ENCODE peak calls at places on chromosomes 6 and 20, in nine cellular contexts. Z, I, U, L, V, Q, M, P and W are unnamed samples. For H3K4me1, the result is how much of the 10 kb centered on the place peaks cover.

GRCh38 chr6:129686941-129687627 is 22.9 kb downstream of the ARHGAP18 start:
- DNase-seq in Z (no peak), I (no peak), U (no peak), L (peak), V (no peak), Q (no peak), M (no peak), P (no peak), W (no peak)

GRCh38 chr6:161949531-161949930 is 675.7 kb upstream of the AGPAT4 start:
- DNase-seq in Z (no peak), I (no peak), U (no peak), L (peak), V (no peak), Q (no peak), M (no peak), P (no peak), W (no peak)

GRCh38 chr6:11772109-11772830 is 6.3 kb downstream of the ADTRP start:
- DNase-seq in Z (no peak), I (peak), U (no peak), L (peak), V (no peak), Q (no peak), M (peak), P (no peak), W (no peak)

GRCh38 chr6:26185004-26185403 is 97.8 kb downstream of the HFE start:
- DNase-seq in Z (no peak), I (no peak), U (no peak), L (no peak), V (no peak), Q (no peak), M (no peak), P (no peak), W (no peak)

GRCh38 chr6:107711953-107712522 is 112.1 kb downstream of the SCML4 start:
- DNase-seq in Z (no peak), I (no peak), U (no peak), L (no peak), V (no peak), Q (no peak), M (no peak), P (no peak), W (no peak)

GRCh38 chr6:43054206-43054943 is 724 bp upstream of the CUL7 start:
- DNase-seq in Z (no peak), I (no peak), U (no peak), L (peak), V (no peak), Q (no peak), M (no peak), P (no peak), W (no peak)

GRCh38 chr6:64580346-64580745 is 944.7 kb downstream of the PHF3 start:
- DNase-seq in Z (no peak), I (no peak), U (no peak), L (peak), V (no peak), Q (no peak), M (no peak), P (no peak), W (no peak)

GRCh38 chr6:168095741-168096250 is 16.8 kb upstream of the FRMD1 start:
- DNase-seq in Z (peak), I (no peak), U (no peak), L (no peak), V (no peak), Q (no peak), M (peak), P (peak), W (no peak)

GRCh38 chr6:100084301-100085161 is 90.5 kb upstream of the MCHR2 start:
- DNase-seq in Z (no peak), I (no peak), U (no peak), L (peak), V (no peak), Q (no peak), M (no peak), P (no peak), W (no peak)

GRCh38 chr20:47727909-47728361 is 57.3 kb downstream of the SULF2 start:
- DNase-seq in Z (no peak), I (no peak), U (no peak), L (no peak), V (no peak), Q (no peak), M (no peak), P (no peak), W (no peak)

GRCh38 chr20:63589261-63590217 is 15.5 kb upstream of the HELZ2 start:
- DNase-seq in Z (peak), I (no peak), U (no peak), L (no peak), V (no peak), Q (no peak), M (peak), P (peak), W (no peak)

GRCh38 chr6:54244430-54244829 is 63.8 kb upstream of the TINAG start:
- DNase-seq in Z (no peak), I (peak), U (no peak), L (peak), V (no peak), Q (no peak), M (no peak), P (no peak), W (no peak)

GRCh38 chr6:92122746-92123145 is 1296.6 kb downstream of the EPHA7 start:
- DNase-seq in Z (no peak), I (no peak), U (no peak), L (no peak), V (no peak), Q (no peak), M (no peak), P (no peak), W (peak)

GRCh38 chr6:46274502-46274901 is 103.7 kb upstream of the ENPP5 start:
- DNase-seq in Z (no peak), I (no peak), U (no peak), L (no peak), V (no peak), Q (no peak), M (no peak), P (no peak), W (no peak)

DNA sequence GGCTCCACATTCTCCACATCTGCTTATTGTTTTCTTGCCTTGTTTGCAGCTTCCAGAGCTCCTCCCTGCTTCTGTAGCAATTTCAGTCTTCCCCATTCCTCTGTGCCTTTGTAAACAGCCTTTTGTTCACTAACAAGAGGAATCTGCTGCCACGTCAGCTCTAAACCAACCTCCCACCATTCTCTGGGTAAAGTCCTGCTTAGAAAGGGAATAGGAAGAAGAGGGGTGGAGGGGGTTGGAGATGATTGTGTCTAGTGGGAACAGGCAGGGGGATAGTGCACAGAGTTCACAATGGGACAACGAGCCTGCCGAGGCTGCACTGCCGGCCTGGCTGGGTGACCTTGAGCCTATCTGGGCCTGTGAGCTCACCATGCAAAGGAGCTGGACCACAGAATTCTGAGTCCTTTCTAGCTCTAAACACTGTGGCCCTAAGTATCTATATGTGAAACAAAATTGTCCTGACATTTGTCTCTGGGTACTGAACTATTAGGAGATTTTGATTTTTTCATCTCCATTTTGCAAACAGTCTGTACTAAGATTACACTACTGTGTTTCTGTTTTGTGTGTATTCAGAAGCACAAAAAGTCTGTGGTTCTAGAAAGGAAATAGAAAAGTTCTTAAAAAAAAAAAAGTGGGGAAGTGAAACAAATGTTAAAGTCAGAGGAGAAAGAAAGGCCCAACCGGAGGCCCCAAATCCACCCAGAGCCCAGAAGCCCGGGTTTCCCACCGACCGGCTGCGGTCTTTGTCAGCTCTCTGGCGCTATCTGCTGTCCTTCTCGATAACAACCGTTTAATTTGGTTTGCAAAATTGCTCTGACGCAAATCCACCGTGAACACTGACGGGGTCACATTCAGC is 1.4 kb upstream of the PRND start:
- DNase-seq in Z (peak), I (peak), U (peak), L (peak), V (peak), Q (peak), M (no peak), P (peak), W (peak)
- H3K4me3 ChIP-seq in Z (no peak), I (peak), U (no peak), L (no peak), V (no peak), Q (no peak), M (no peak), P (no peak), W (no peak)

GRCh38 chr6:15282334-15282733 is 36.5 kb downstream of the JARID2 start:
- DNase-seq in Z (no peak), I (no peak), U (no peak), L (no peak), V (no peak), Q (no peak), M (no peak), P (no peak), W (no peak)

GRCh38 chr6:15280023-15280422 is 34.2 kb downstream of the JARID2 start:
- DNase-seq in Z (no peak), I (no peak), U (no peak), L (peak), V (no peak), Q (no peak), M (no peak), P (no peak), W (no peak)

GRCh38 chr6:15279047-15279661 is 33.3 kb downstream of the JARID2 start:
- DNase-seq in Z (no peak), I (no peak), U (no peak), L (no peak), V (no peak), Q (no peak), M (no peak), P (no peak), W (no peak)

GRCh38 chr6:15283986-15284361 is 38.1 kb downstream of the JARID2 start:
- DNase-seq in Z (no peak), I (no peak), U (no peak), L (peak), V (no peak), Q (no peak), M (no peak), P (no peak), W (no peak)

DNA sequence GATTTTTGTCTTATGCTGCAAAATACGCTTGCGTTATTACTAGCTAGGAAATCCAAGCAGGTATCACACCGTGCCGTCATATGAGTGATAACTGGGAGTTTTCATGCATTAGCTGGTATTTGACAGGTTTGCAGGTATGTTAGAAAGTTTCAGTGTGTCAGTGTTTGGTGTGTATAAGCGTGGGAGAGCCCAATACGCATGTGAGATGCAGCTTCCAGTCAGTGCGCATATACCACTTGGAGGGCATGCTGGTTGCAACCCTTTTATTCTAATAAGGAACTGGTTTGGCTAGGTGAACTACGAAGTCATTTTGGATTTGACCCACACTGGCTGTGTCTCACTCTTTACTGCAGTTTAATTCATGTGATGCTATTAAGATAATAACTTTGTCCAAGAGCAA is 35.1 kb downstream of the JARID2 start:
- DNase-seq in Z (no peak), I (no peak), U (no peak), L (no peak), V (no peak), Q (no peak), M (no peak), P (no peak), W (no peak)
- H3K4me1 ChIP-seq in Z (half or more), I (half or more), U (under half), L (under half), V (under half), Q (under half), M (under half), P (half or more), W (under half)

GRCh38 chr20:35146299-35146921 is 726 bp downstream of the EDEM2 start:
- DNase-seq in Z (no peak), I (peak), U (no peak), L (no peak), V (no peak), Q (no peak), M (peak), P (peak), W (peak)
- TF ChIP-seq CTCF in Z (no peak), I (no peak), U (no peak), L (no peak), V (no peak), Q (no peak), M (no peak), P (no peak), W (no peak)

DNA sequence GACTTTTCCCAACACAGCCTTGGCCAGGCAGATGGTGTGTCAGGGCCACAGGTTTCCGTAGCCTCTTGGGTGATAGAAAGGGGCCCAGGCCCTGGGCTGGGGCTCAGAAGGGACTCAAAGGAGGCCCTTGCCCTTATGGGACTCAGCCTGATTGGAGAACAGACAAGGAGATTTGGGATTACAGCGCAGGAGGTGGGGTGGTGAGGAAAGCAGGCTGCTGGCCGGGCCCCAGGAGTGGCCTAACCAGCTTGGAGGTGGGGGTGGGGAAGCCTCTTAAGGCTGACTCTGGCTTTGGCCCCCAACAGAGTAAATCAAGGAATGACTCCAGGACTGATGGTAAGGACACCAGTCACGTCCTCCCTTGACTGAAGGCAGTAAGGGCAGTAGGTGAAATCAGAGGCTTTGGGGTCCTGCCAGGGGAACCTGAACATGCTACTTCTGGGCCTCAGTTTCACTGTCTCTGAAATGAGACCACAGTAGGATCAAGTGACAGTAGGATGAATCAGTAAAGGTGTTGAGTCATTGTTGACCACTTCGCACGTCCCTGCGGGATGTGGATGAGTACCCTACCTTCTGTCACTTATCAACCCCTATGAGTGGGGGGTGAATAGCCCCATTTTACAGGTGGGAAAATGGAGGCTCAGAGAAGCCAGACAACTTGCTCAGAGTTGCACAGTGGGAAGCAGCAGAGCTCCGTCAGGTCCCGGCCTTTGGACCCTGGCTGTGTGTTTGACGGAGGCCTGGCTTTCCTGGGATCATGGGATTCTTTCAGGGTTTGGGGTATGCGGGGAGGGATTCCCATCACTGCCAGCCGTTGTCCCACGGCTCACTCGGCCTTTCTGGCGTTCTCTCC is 4.5 kb downstream of the SNAI1 start:
- DNase-seq in Z (no peak), I (no peak), U (no peak), L (peak), V (no peak), Q (no peak), M (no peak), P (no peak), W (no peak)
- H3K4me3 ChIP-seq in Z (no peak), I (no peak), U (no peak), L (no peak), V (no peak), Q (peak), M (no peak), P (no peak), W (no peak)

GRCh38 chr6:163459007-163459406 is 44.5 kb downstream of the QKI start:
- DNase-seq in Z (no peak), I (no peak), U (no peak), L (peak), V (no peak), Q (no peak), M (no peak), P (no peak), W (no peak)
- H3K4me1 ChIP-seq in Z (half or more), I (under half), U (under half), L (under half), V (under half), Q (under half), M (under half), P (half or more), W (under half)